ENCODE peak calls at places on chromosomes 2 and 18, in four cellular contexts. I is A549, F is GM12878, S is K562. J is an unnamed sample.

GRCh38 chr2:142130111-142131015 is 453 bp downstream of the LRP1B start:
- DNase-seq in I (peak; percentile 25), F (no peak), S (no peak), J (peak; percentile 51)

GRCh38 chr2:175399326-175399725 is 217.8 kb upstream of the ATP5MC3 start:
- DNase-seq in I (no peak), F (no peak), S (no peak), J (no peak)

GRCh38 chr2:137910641-137911040 is 53.6 kb upstream of the HNMT start:
- DNase-seq in I (peak; percentile 12), F (no peak), S (peak; percentile 7), J (peak; percentile 20)

GRCh38 chr2:131077966-131078365 is 15.3 kb downstream of the FAM168B start:
- DNase-seq in I (no peak), F (no peak), S (no peak), J (no peak)

GRCh38 chr2:19574788-19575260 is 216.4 kb upstream of the OSR1 start:
- DNase-seq in I (no peak), F (no peak), S (no peak), J (peak; percentile 82)

GRCh38 chr2:12155308-12156061 is 409.1 kb downstream of the LPIN1 start:
- DNase-seq in I (no peak), F (no peak), S (no peak), J (peak; percentile 93)

GRCh38 chr2:160028431-160029269 is 33.8 kb downstream of the PLA2R1 start:
- DNase-seq in I (no peak), F (no peak), S (no peak), J (peak; percentile 58)

GRCh38 chr2:102967451-102967850 is 205.6 kb downstream of the TMEM182 start:
- DNase-seq in I (no peak), F (no peak), S (no peak), J (no peak)

GRCh38 chr2:182584462-182584861 is 131.6 kb upstream of the DNAJC10 start:
- DNase-seq in I (no peak), F (no peak), S (no peak), J (no peak)

GRCh38 chr2:112087346-112088020 is 32.4 kb downstream of the TMEM87B start:
- DNase-seq in I (no peak), F (peak; percentile 51), S (no peak), J (no peak)

GRCh38 chr2:109523536-109524361 is 90.0 kb downstream of the SEPTIN10 start:
- DNase-seq in I (no peak), F (no peak), S (no peak), J (no peak)

GRCh38 chr18:56789004-56789888 is 138.1 kb downstream of the WDR7 start:
- DNase-seq in I (peak; percentile 36), F (no peak), S (peak; percentile 30), J (peak; percentile 13)

GRCh38 chr2:22901471-22901870 is 483.5 kb upstream of the KLHL29 start:
- DNase-seq in I (no peak), F (no peak), S (no peak), J (no peak)

GRCh38 chr2:99279969-99280695 is 20.9 kb downstream of the LYG1 start:
- DNase-seq in I (no peak), F (no peak), S (no peak), J (no peak)

GRCh38 chr2:197209742-197210408 is 100.7 kb downstream of the ANKRD44 start:
- DNase-seq in I (no peak), F (peak; percentile 76), S (peak; percentile 11), J (no peak)

GRCh38 chr2:127637725-127638252 is 8.2 kb upstream of the GPR17 start:
- DNase-seq in I (peak; percentile 51), F (no peak), S (peak; percentile 46), J (peak; percentile 77)

GRCh38 chr2:20592106-20593071 is 58.5 kb downstream of the HS1BP3 start:
- DNase-seq in I (no peak), F (no peak), S (peak; percentile 63), J (no peak)

GRCh38 chr2:45128580-45128997 is 119.3 kb upstream of the SIX2 start:
- DNase-seq in I (peak; percentile 81), F (no peak), S (no peak), J (peak; percentile 94)

GRCh38 chr2:71685941-71686611 is 232.7 kb downstream of the DYSF start:
- DNase-seq in I (no peak), F (no peak), S (no peak), J (no peak)

GRCh38 chr2:96116879-96117533 is 635 bp upstream of the ADRA2B start:
- DNase-seq in I (peak; percentile 40), F (no peak), S (peak; percentile 91), J (peak; percentile 3)

GRCh38 chr18:49008156-49008555 is 57.4 kb upstream of the SMAD7 start:
- DNase-seq in I (no peak), F (no peak), S (no peak), J (no peak)

DNA sequence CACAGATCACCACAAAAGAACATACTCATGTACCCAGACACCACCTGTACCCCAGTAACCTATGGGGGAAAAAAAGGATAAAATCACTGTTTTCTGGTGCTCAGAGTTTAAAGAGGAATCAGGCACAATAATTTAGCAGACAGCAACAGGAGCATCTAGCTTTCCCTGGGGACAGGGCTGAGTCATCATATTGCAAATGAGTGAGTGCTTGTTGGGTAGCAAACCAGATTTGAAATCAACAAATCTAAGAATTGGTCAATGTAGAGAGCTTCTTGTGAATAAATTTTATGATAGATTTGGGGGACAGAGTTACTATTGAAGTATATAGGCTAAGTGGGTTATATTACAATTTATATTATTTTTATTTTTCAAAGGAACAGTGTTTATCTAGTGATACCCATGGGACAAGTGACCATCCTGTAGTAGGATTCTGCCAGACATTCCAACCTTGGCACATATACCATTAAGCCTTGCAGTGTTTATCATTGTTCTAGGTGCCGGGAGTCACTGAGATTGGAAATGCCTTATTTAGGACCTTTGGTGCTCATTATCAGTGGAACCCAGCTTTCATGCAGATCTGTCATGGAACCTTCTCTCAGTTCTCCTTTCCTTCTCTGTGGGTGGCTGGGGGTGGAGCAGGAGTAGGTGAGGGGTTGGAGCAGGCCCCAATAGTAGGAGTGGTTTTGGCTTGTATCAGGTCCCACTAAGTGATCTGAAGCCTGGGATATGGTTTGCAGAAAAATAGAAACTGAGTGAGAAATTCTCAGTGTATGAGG is 117.2 kb downstream of the CERS6 start:
- DNase-seq in I (no peak), F (no peak), S (no peak), J (peak; percentile 34)
- TF ChIP-seq ELK1 in I (no peak), F (no peak), S (no peak), J (no peak)

DNA sequence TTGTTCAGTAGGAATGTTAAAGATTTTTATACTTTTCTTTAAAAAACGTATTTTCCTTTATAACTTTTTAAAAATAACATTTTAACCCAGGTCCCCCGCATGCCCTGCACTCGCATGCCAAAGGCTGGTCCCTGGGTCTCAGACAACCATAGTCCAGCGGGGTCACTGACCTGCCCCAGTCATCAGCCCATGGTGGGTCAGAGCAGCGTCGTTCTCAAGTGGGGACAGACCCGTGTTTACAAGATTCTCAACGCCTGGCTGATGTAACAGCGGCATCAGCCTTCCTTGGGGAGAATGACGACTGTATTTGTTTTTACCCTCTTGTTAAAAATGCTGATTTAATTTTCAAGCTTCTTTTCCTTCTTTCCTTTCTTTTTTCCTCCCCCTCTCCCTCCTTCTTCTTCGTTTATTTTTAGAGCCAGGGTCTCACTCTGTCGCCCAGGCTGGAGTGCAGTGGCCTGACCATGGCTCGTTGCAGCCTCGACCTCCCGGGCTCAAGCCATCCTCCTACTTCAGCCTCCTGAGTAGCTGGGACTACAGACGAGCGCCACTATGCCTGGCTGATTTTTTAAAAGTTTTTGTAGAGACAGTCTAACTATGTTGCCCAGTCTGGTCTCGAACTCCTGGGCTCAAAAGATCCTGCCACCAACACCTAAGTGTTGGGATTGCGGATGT is 1.0 kb upstream of the EFHD1 start:
- DNase-seq in I (no peak), F (no peak), S (no peak), J (no peak)
- TF ChIP-seq ELK1 in I (no peak), F (no peak), S (no peak), J (no peak)

GRCh38 chr2:29130295-29130694 is 15.1 kb downstream of the CLIP4 start:
- DNase-seq in I (peak; percentile 96), F (no peak), S (peak; percentile 32), J (peak; percentile 91)
- TF ChIP-seq ELK1 in I (no peak), F (no peak), S (no peak), J (no peak)

DNA sequence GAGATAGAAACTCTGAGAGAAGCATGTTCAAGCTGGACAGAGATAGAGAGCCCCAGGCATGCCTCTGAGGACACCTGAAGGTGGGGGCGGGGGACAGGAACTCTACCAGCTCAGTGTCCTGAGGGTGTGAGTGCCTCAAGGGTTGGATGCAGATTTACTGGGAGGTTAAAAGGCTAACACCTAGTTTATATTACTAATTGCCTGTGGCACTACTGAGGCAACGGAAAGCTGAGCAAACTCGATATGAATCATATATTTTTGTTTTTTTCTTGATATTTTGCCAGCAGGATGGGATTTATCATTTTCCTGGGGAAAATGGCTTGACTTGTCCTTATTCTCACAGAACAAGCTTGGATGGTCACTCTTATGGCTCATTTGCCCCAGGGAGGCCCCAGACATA is 319.5 kb downstream of the ALK start:
- DNase-seq in I (no peak), F (no peak), S (no peak), J (peak; percentile 8)
- TF ChIP-seq ELK1 in I (no peak), F (no peak), S (no peak), J (no peak)

GRCh38 chr18:45741056-45741455 is 17.1 kb downstream of the SLC14A1 start:
- DNase-seq in I (no peak), F (no peak), S (no peak), J (no peak)

GRCh38 chr18:45739268-45739667 is 15.3 kb downstream of the SLC14A1 start:
- DNase-seq in I (no peak), F (no peak), S (no peak), J (no peak)

GRCh38 chr18:45738660-45739059 is 14.7 kb downstream of the SLC14A1 start:
- DNase-seq in I (peak; percentile 16), F (no peak), S (no peak), J (no peak)

GRCh38 chr18:45734944-45735343 is 11.0 kb downstream of the SLC14A1 start:
- DNase-seq in I (no peak), F (no peak), S (no peak), J (no peak)

DNA sequence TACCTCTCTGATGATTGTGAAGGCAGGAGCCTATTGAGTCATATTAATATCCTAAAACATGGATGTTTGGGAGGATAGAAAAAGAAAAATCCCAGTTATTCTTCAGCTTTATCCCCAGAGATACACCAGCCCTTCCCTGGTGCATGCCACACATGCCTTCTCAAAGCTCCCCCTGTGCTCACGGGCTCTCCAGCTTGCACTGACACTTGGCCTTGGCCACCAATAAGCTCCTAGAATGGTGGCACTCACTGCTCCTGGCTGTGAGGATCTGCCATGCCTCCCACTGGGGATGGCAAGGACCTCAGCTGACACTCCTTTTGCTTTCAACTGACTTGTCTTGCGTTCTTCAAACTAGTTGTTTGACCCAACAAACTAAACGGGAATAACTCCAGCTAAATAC is 15.9 kb downstream of the SLC14A1 start:
- DNase-seq in I (no peak), F (no peak), S (no peak), J (no peak)
- TF ChIP-seq ELK1 in I (no peak), F (no peak), S (no peak), J (no peak)

J was measured in IMR-90.